ENCODE peak calls at places on chromosomes 3 and 15, in nine cellular contexts. K is putamen, G is HEK293T, Q is WERI-Rb-1, B is cardiac septum, S is OCI-LY7, U is SK-N-SH, E is G401, A is Calu3. R is an unnamed sample.

GRCh38 chr3:111047053-111047452 is 24.6 kb upstream of the NECTIN3 start:
- DNase-seq in Q (no peak), G (no peak), E (no peak), K (no peak), S (no peak), U (no peak), A (no peak), B (no peak), R (no peak)

GRCh38 chr3:186651678-186652215 is 11.5 kb downstream of the FETUB start:
- DNase-seq in G (no peak), K (no peak), S (no peak), B (no peak), Q (no peak), A (no peak), U (no peak), E (no peak), R (no peak)

GRCh38 chr15:26224266-26224665 is 361.1 kb upstream of the ATP10A start:
- DNase-seq in G (no peak), U (no peak), K (no peak), Q (no peak), S (no peak), A (no peak), E (no peak), B (no peak), R (no peak)

GRCh38 chr3:25663324-25664065 is 1.2 kb downstream of the TOP2B start:
- DNase-seq in A (peak), E (peak), U (peak), G (peak), S (peak), K (peak), B (no peak), Q (peak), R (no peak)

GRCh38 chr15:27017168-27017809 is 46.3 kb downstream of the GABRG3 start:
- DNase-seq in B (no peak), S (peak), U (peak), G (peak), A (peak), E (peak), K (peak), Q (peak), R (no peak)

GRCh38 chr3:4587061-4587837 is 94.1 kb downstream of the ITPR1 start:
- DNase-seq in Q (no peak), G (no peak), B (no peak), U (no peak), S (no peak), A (no peak), K (no peak), E (no peak), R (no peak)

GRCh38 chr3:98657429-98657828 is 64.0 kb upstream of the CPOX start:
- DNase-seq in E (no peak), Q (peak), U (peak), G (peak), A (peak), K (peak), B (no peak), S (no peak), R (no peak)

GRCh38 chr3:54856271-54856670 is 71.6 kb downstream of the LRTM1 start:
- DNase-seq in B (no peak), S (no peak), E (peak), Q (no peak), U (no peak), A (no peak), K (no peak), G (no peak), R (no peak)

GRCh38 chr3:151843275-151843674 is 29.4 kb downstream of the AADAC start:
- DNase-seq in E (no peak), S (no peak), U (no peak), G (no peak), Q (no peak), A (no peak), K (no peak), B (no peak), R (no peak)

GRCh38 chr3:146817705-146818104 is 212.6 kb upstream of the PLSCR5 start:
- DNase-seq in G (no peak), Q (peak), A (no peak), B (no peak), K (peak), U (no peak), E (peak), S (no peak), R (no peak)

GRCh38 chr15:55494927-55495326 is 13.1 kb downstream of the DNAAF4 start:
- DNase-seq in S (peak), E (no peak), G (no peak), K (no peak), Q (no peak), A (no peak), B (no peak), U (no peak), R (no peak)

GRCh38 chr3:45951946-45952345 is 8.7 kb downstream of the CXCR6 start:
- DNase-seq in K (no peak), A (no peak), G (no peak), S (no peak), Q (no peak), E (no peak), U (no peak), B (no peak), R (no peak)

GRCh38 chr3:171565671-171566070 is 105.5 kb upstream of the TNIK start:
- DNase-seq in Q (no peak), S (no peak), U (no peak), B (no peak), K (no peak), G (no peak), E (no peak), A (no peak), R (no peak)

GRCh38 chr3:2356298-2356950 is 257.8 kb downstream of the CNTN4 start:
- DNase-seq in A (no peak), B (no peak), Q (no peak), U (no peak), K (no peak), G (no peak), E (no peak), S (no peak), R (no peak)

GRCh38 chr3:39804951-39805350 is 4.5 kb upstream of the MYRIP start:
- DNase-seq in U (no peak), S (no peak), K (no peak), B (no peak), A (no peak), G (no peak), E (no peak), Q (no peak), R (no peak)

GRCh38 chr3:73568371-73568862 is 56.3 kb downstream of the PDZRN3 start:
- DNase-seq in E (no peak), K (no peak), A (no peak), B (no peak), Q (no peak), U (no peak), G (no peak), S (no peak), R (no peak)

GRCh38 chr15:91021516-91022074 is 799 bp downstream of the VPS33B start:
- DNase-seq in K (peak), U (peak), S (peak), A (no peak), E (no peak), G (no peak), B (peak), Q (no peak), R (no peak)

GRCh38 chr15:50810128-50810527 is 44.6 kb upstream of the SPPL2A start:
- DNase-seq in A (no peak), Q (no peak), G (no peak), K (no peak), S (no peak), B (no peak), U (no peak), E (no peak), R (no peak)

GRCh38 chr3:13480340-13481318 is 523 bp downstream of the HDAC11 start:
- DNase-seq in A (no peak), S (peak), Q (peak), K (peak), E (peak), U (no peak), G (no peak), B (no peak), R (peak)

GRCh38 chr3:183264249-183264648 is 11.2 kb downstream of the B3GNT5 start:
- DNase-seq in K (no peak), Q (no peak), G (no peak), U (no peak), S (no peak), E (no peak), B (no peak), A (no peak), R (no peak)

GRCh38 chr15:89665449-89666146 is 10.3 kb upstream of the KIF7 start:
- DNase-seq in K (no peak), A (peak), B (peak), S (no peak), Q (peak), U (peak), G (peak), E (no peak), R (no peak)

GRCh38 chr15:74958320-74958907 is 1.8 kb upstream of the RPP25 start:
- DNase-seq in G (no peak), U (peak), B (no peak), S (no peak), Q (no peak), A (peak), E (no peak), K (no peak), R (peak)

GRCh38 chr3:52333869-52334557 is 17.9 kb downstream of the DNAH1 start:
- DNase-seq in Q (no peak), U (no peak), A (no peak), S (no peak), E (no peak), G (no peak), K (no peak), B (no peak), R (no peak)